ENCODE peak calls at places on chromosome 2, in seven cellular contexts. K, X, Y, S, I, L and J are unnamed samples.

GRCh38 chr2:2563309-2563860 is 232.3 kb upstream of the MYT1L start:
- DNase-seq in K (no peak), I (no peak), L (no peak), Y (no peak), X (no peak), S (no peak), J (no peak)

GRCh38 chr2:134677866-134678774 is 40.7 kb downstream of the TMEM163 start:
- DNase-seq in K (no peak), S (no peak), X (no peak), I (no peak), L (no peak), Y (no peak), J (no peak)

GRCh38 chr2:128623776-128624424 is 305.2 kb upstream of the HS6ST1 start:
- DNase-seq in X (peak), K (no peak), I (peak), Y (peak), L (no peak), S (no peak), J (no peak)

GRCh38 chr2:119860924-119861323 is 101.2 kb downstream of the PTPN4 start:
- DNase-seq in X (no peak), I (no peak), Y (no peak), L (no peak), S (no peak), K (no peak), J (no peak)

GRCh38 chr2:113407446-113408099 is 29.9 kb upstream of the ZNG1B start:
- DNase-seq in L (no peak), I (peak), X (peak), K (no peak), Y (no peak), S (no peak), J (no peak)

GRCh38 chr2:34031097-34031496 is 432.0 kb upstream of the FAM98A start:
- DNase-seq in L (no peak), I (no peak), K (no peak), S (no peak), X (no peak), Y (no peak), J (no peak)

GRCh38 chr2:98187194-98187593 is 100.2 kb downstream of the VWA3B start:
- DNase-seq in X (no peak), Y (no peak), K (no peak), I (no peak), L (no peak), S (no peak), J (no peak)

GRCh38 chr2:43445248-43445647 is 150.6 kb downstream of the THADA start:
- DNase-seq in K (no peak), Y (no peak), L (no peak), S (no peak), X (no peak), I (no peak), J (no peak)

GRCh38 chr2:66578067-66578852 is 143.3 kb downstream of the MEIS1 start:
- DNase-seq in K (no peak), Y (no peak), X (no peak), I (no peak), L (no peak), S (no peak), J (no peak)

GRCh38 chr2:109223490-109223889 is 94.5 kb downstream of the SH3RF3 start:
- DNase-seq in L (no peak), K (no peak), S (no peak), X (no peak), I (no peak), Y (no peak), J (no peak)

GRCh38 chr2:222338374-222338773 is 39.6 kb upstream of the PAX3 start:
- DNase-seq in Y (no peak), I (no peak), K (no peak), L (no peak), S (no peak), X (no peak), J (no peak)

GRCh38 chr2:202278944-202279343 is 13.4 kb downstream of the NOP58 start:
- DNase-seq in Y (no peak), L (no peak), K (no peak), I (no peak), X (peak), S (no peak), J (no peak)

GRCh38 chr2:105261061-105261460 is 19.5 kb downstream of the GPR45 start:
- DNase-seq in L (no peak), K (no peak), S (no peak), Y (no peak), I (peak), X (peak), J (no peak)

GRCh38 chr2:230939691-230940475 is 14.8 kb upstream of the GPR55 start:
- DNase-seq in L (no peak), X (no peak), S (peak), Y (peak), K (no peak), I (no peak), J (no peak)